ENCODE peak calls at places on chromosomes 3 and 15, in five cellular contexts. One of them, this sample, is unnamed. For H3K9me3, the result is how much of the 10 kb centered on the place peaks cover.

GRCh38 chr3:148253713-148254112 is 444.0 kb upstream of the AGTR1 start:
- DNase-seq in SK-N-SH: no peak
- DNase-seq in prostate gland: no peak
- DNase-seq in psoas muscle: no peak
- DNase-seq in AG04450: no peak
- DNase-seq in this sample: no peak

GRCh38 chr15:85494035-85494793 is 113.8 kb downstream of the AKAP13 start:
- DNase-seq in SK-N-SH: no peak
- DNase-seq in prostate gland: no peak
- DNase-seq in psoas muscle: no peak
- DNase-seq in AG04450: no peak
- DNase-seq in this sample: peak

GRCh38 chr15:70768247-70768883 is 5.0 kb upstream of the UACA start:
- DNase-seq in SK-N-SH: no peak
- DNase-seq in prostate gland: no peak
- DNase-seq in psoas muscle: no peak
- DNase-seq in AG04450: no peak
- DNase-seq in this sample: no peak

GRCh38 chr3:46378426-46378942 is 7.7 kb downstream of the CCR5 start:
- DNase-seq in SK-N-SH: peak
- DNase-seq in prostate gland: peak
- DNase-seq in psoas muscle: peak
- DNase-seq in AG04450: peak
- DNase-seq in this sample: peak

GRCh38 chr3:121431717-121432517 is 113.9 kb downstream of the POLQ start:
- DNase-seq in SK-N-SH: no peak
- DNase-seq in prostate gland: peak
- DNase-seq in psoas muscle: no peak
- DNase-seq in AG04450: peak
- DNase-seq in this sample: peak

GRCh38 chr15:31077181-31077580 is 24.3 kb downstream of the TRPM1 start:
- DNase-seq in SK-N-SH: no peak
- DNase-seq in prostate gland: no peak
- DNase-seq in psoas muscle: no peak
- DNase-seq in AG04450: no peak
- DNase-seq in this sample: no peak

GRCh38 chr3:164194842-164195241 is 883.5 kb downstream of the SI start:
- DNase-seq in SK-N-SH: no peak
- DNase-seq in prostate gland: no peak
- DNase-seq in psoas muscle: no peak
- DNase-seq in AG04450: no peak
- DNase-seq in this sample: no peak

GRCh38 chr3:127141921-127142730 is 50.8 kb upstream of the PRR23E start:
- DNase-seq in SK-N-SH: peak
- DNase-seq in prostate gland: peak
- DNase-seq in psoas muscle: no peak
- DNase-seq in AG04450: no peak
- DNase-seq in this sample: no peak

GRCh38 chr3:149367021-149367840 is 10.2 kb downstream of the TM4SF1 start:
- DNase-seq in SK-N-SH: no peak
- DNase-seq in prostate gland: no peak
- DNase-seq in psoas muscle: no peak
- DNase-seq in AG04450: no peak
- DNase-seq in this sample: no peak

GRCh38 chr3:169634618-169635236 is 28.8 kb downstream of the MECOM start:
- DNase-seq in SK-N-SH: no peak
- DNase-seq in prostate gland: peak
- DNase-seq in psoas muscle: no peak
- DNase-seq in AG04450: no peak
- DNase-seq in this sample: peak

GRCh38 chr15:57384816-57385215 is 8.5 kb downstream of the CGNL1 start:
- DNase-seq in SK-N-SH: no peak
- DNase-seq in prostate gland: no peak
- DNase-seq in psoas muscle: no peak
- DNase-seq in AG04450: peak
- DNase-seq in this sample: peak

GRCh38 chr3:16513141-16514020 is at the start of gene RFTN1:
- DNase-seq in SK-N-SH: peak
- DNase-seq in prostate gland: no peak
- DNase-seq in psoas muscle: peak
- DNase-seq in AG04450: peak
- DNase-seq in this sample: peak

DNA sequence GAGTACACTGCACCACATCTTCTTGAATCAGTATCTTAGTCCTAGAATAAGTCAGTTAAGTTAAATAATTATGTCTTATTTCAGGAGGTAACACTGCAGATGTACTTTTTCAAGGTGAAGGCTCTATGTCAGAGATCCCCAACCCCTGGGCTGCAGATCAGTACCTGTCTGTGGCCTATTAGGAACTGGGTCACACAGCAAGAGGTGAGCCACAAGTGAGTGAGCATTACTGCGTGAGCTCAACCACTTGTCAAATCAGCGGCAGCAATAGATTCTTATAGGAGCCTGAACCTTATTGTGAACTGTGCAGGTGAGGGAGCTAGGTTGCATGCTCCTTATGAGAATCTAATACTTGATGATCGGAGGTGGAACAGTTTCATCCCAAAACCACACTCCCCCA is 851.9 kb upstream of the ALCAM start:
- DNase-seq in SK-N-SH: no peak
- DNase-seq in prostate gland: no peak
- DNase-seq in psoas muscle: no peak
- DNase-seq in AG04450: no peak
- DNase-seq in this sample: no peak
- H3K9me3 ChIP-seq in SK-N-SH: under half
- H3K9me3 ChIP-seq in prostate gland: under half
- H3K9me3 ChIP-seq in psoas muscle: under half
- H3K9me3 ChIP-seq in AG04450: under half
- H3K9me3 ChIP-seq in this sample: under half

GRCh38 chr15:60917469-60918130 is 311.5 kb downstream of the RORA start:
- DNase-seq in SK-N-SH: no peak
- DNase-seq in prostate gland: no peak
- DNase-seq in psoas muscle: peak
- DNase-seq in AG04450: no peak
- DNase-seq in this sample: no peak

GRCh38 chr15:60916032-60916673 is 312.9 kb downstream of the RORA start:
- DNase-seq in SK-N-SH: no peak
- DNase-seq in prostate gland: no peak
- DNase-seq in psoas muscle: no peak
- DNase-seq in AG04450: no peak
- DNase-seq in this sample: no peak

GRCh38 chr15:60914360-60914759 is 314.7 kb downstream of the RORA start:
- DNase-seq in SK-N-SH: no peak
- DNase-seq in prostate gland: peak
- DNase-seq in psoas muscle: no peak
- DNase-seq in AG04450: no peak
- DNase-seq in this sample: no peak

GRCh38 chr15:60918234-60918964 is 310.7 kb downstream of the RORA start:
- DNase-seq in SK-N-SH: no peak
- DNase-seq in prostate gland: peak
- DNase-seq in psoas muscle: no peak
- DNase-seq in AG04450: no peak
- DNase-seq in this sample: no peak

DNA sequence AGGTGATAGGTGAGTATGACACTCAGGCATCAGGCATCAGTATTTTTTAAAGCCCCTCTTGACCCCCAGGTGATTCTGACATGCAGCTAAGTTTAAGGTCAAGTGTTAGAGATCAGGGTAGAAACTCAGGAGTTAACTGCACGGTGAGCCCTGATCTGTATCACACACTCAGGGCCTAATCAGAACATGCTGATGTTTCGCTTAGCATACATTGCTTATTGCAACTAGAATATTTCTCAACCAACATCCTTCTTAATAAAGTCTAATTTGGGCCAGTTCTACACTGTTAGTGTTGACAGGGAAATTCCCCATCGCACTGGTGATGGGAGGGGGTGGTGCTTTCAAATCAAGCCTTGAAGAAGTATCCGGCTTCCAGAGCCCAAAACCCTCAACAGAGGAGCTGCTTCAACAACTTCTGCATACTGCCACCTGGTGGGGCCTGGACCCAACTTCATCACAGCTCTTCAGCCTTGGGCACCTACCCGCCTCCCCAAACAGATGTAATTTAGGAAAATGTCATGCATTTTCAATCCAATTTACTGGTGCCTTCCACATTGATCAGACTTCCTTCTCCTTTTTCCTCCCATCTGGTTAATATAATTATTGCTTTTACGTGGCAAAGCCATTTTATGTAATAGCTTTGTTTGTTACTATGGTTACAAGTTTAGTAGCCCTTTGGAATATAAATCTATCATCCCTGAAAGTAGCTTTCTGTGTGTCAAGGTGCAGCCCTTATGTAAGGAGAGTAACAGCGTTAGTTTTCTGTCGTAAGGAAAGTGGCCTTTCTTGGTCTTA is 312.2 kb downstream of the RORA start:
- DNase-seq in SK-N-SH: peak
- DNase-seq in prostate gland: peak
- DNase-seq in psoas muscle: peak
- DNase-seq in AG04450: peak
- DNase-seq in this sample: peak
- H3K4me3 ChIP-seq in SK-N-SH: no peak
- H3K4me3 ChIP-seq in prostate gland: no peak
- H3K4me3 ChIP-seq in psoas muscle: peak
- H3K4me3 ChIP-seq in AG04450: no peak
- H3K4me3 ChIP-seq in this sample: peak

GRCh38 chr15:25242957-25243799 is 195.6 kb downstream of the UBE3A start:
- DNase-seq in SK-N-SH: no peak
- DNase-seq in prostate gland: no peak
- DNase-seq in psoas muscle: peak
- DNase-seq in AG04450: no peak
- DNase-seq in this sample: no peak

GRCh38 chr15:25244731-25245585 is 193.9 kb downstream of the UBE3A start:
- DNase-seq in SK-N-SH: no peak
- DNase-seq in prostate gland: no peak
- DNase-seq in psoas muscle: peak
- DNase-seq in AG04450: no peak
- DNase-seq in this sample: no peak

GRCh38 chr15:25245801-25246622 is 192.8 kb downstream of the UBE3A start:
- DNase-seq in SK-N-SH: no peak
- DNase-seq in prostate gland: peak
- DNase-seq in psoas muscle: peak
- DNase-seq in AG04450: no peak
- DNase-seq in this sample: no peak

GRCh38 chr15:25242166-25242879 is 196.5 kb downstream of the UBE3A start:
- DNase-seq in SK-N-SH: no peak
- DNase-seq in prostate gland: no peak
- DNase-seq in psoas muscle: peak
- DNase-seq in AG04450: no peak
- DNase-seq in this sample: no peak

DNA sequence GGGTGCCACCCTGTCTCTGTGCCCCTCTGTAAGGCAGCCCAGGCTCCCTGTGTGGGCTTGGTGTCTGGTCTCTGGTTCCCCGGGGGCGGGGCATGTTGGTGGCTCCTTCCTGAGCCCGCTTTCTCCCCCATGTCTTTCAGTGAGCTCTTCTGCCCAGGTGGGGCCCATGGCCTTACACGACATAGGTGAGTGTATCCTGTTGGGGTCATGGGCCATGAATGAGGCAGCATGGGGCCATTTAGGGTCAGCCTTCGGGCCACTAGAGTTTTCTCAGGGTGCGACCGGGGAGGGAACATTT is 195.1 kb downstream of the UBE3A start:
- DNase-seq in SK-N-SH: no peak
- DNase-seq in prostate gland: no peak
- DNase-seq in psoas muscle: peak
- DNase-seq in AG04450: no peak
- DNase-seq in this sample: no peak
- H3K9me3 ChIP-seq in SK-N-SH: under half
- H3K9me3 ChIP-seq in prostate gland: under half
- H3K9me3 ChIP-seq in psoas muscle: under half
- H3K9me3 ChIP-seq in AG04450: half or more
- H3K9me3 ChIP-seq in this sample: under half

DNA sequence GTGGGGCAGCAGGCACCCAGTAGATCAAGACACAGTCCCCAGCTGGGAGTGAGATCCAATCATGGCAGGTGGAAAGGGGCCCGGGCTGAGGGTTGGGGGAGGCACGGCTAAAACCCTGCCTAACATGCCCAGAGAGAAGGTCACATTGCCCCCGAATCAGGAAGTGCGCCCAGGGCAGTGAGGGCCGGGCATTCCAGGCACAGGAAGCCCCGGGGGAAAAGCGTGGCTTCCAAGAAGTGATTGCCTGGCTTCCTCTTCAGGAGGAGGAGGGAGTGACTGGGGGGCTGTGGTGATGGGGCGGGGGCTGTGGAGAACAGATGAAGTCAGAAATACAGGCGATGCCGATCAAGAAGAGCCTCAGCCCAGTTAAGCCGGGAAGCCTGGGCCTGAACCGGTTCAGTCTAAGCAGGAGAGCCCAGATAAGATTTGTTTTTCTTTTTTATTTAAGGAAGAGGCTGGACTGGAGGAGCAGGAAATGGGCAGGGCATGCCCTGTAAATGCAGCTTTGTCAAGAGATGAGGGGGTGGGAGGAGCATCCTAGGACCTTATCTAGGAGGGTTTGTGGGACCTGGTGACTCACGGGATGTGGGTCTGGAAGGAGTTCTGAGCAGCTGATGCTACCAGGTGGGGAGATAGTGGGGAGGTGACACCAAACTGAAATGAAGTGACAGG is 83.9 kb downstream of the CHSY1 start:
- DNase-seq in SK-N-SH: no peak
- DNase-seq in prostate gland: peak
- DNase-seq in psoas muscle: peak
- DNase-seq in AG04450: peak
- DNase-seq in this sample: peak
- H3K4me3 ChIP-seq in SK-N-SH: no peak
- H3K4me3 ChIP-seq in prostate gland: no peak
- H3K4me3 ChIP-seq in psoas muscle: peak
- H3K4me3 ChIP-seq in AG04450: no peak
- H3K4me3 ChIP-seq in this sample: no peak

GRCh38 chr3:17590465-17590864 is 152.0 kb downstream of the TBC1D5 start:
- DNase-seq in SK-N-SH: no peak
- DNase-seq in prostate gland: no peak
- DNase-seq in psoas muscle: no peak
- DNase-seq in AG04450: no peak
- DNase-seq in this sample: no peak
- H3K9me3 ChIP-seq in SK-N-SH: under half
- H3K9me3 ChIP-seq in prostate gland: under half
- H3K9me3 ChIP-seq in psoas muscle: under half
- H3K9me3 ChIP-seq in AG04450: under half
- H3K9me3 ChIP-seq in this sample: under half

DNA sequence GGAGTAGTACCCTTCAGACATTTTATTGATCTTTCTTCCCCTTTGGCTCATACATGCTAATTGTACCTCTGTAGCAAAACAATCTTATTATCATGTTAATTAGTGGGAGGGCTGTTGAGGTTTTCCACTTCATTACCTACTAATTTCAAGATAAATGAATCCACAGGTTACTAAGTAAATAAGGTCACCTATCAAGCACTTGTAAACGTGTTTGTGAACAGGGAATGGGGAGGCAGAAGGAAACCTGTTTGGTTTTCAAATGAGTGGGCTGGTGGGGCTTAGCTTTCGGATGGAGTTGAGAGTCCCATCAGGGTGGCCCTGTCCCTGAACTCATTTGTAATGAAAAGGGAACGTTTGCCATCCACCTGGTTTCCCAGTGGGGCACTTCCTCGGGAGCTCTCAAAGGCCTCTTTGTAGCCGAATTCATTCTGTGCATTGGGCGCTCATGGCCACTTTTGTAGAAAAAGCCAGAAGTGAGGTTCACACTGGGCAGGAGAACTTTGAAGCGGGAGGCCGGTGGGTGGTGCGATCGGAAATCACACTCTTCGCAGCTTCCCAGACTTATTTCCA is 419.8 kb upstream of the NR2F2 start:
- DNase-seq in SK-N-SH: no peak
- DNase-seq in prostate gland: no peak
- DNase-seq in psoas muscle: no peak
- DNase-seq in AG04450: no peak
- DNase-seq in this sample: no peak
- H3K4me3 ChIP-seq in SK-N-SH: no peak
- H3K4me3 ChIP-seq in prostate gland: no peak
- H3K4me3 ChIP-seq in psoas muscle: no peak
- H3K4me3 ChIP-seq in AG04450: no peak
- H3K4me3 ChIP-seq in this sample: no peak

GRCh38 chr3:6287063-6287462 is 573.9 kb upstream of the GRM7 start:
- DNase-seq in SK-N-SH: no peak
- DNase-seq in prostate gland: no peak
- DNase-seq in psoas muscle: no peak
- DNase-seq in AG04450: no peak
- DNase-seq in this sample: no peak
- H3K9me3 ChIP-seq in SK-N-SH: under half
- H3K9me3 ChIP-seq in prostate gland: under half
- H3K9me3 ChIP-seq in psoas muscle: under half
- H3K9me3 ChIP-seq in AG04450: under half
- H3K9me3 ChIP-seq in this sample: under half